ENCODE peak calls at places on chromosomes 12 and 14, in six cellular contexts. One of them, this sample, is unnamed.

GRCh38 chr12:46386877-46387629 is 14.5 kb upstream of the SLC38A2 start:
- DNase-seq in MCF 10A: peak
- DNase-seq in aorta: peak
- DNase-seq in iPS-NIHi11: peak
- DNase-seq in NCI-H2029: no peak
- DNase-seq in activated effector memory CD4-positive, alpha-beta T cell treated with Interleukin-2 at 50 U/mL for 16 hours: no peak
- DNase-seq in this sample: peak

GRCh38 chr14:104698688-104699425 is 9.4 kb downstream of the INF2 start:
- DNase-seq in MCF 10A: no peak
- DNase-seq in aorta: peak
- DNase-seq in iPS-NIHi11: no peak
- DNase-seq in NCI-H2029: no peak
- DNase-seq in activated effector memory CD4-positive, alpha-beta T cell treated with Interleukin-2 at 50 U/mL for 16 hours: no peak
- DNase-seq in this sample: no peak

GRCh38 chr12:93793007-93793406 is 115.8 kb downstream of the CRADD start:
- DNase-seq in MCF 10A: no peak
- DNase-seq in aorta: no peak
- DNase-seq in iPS-NIHi11: no peak
- DNase-seq in NCI-H2029: no peak
- DNase-seq in activated effector memory CD4-positive, alpha-beta T cell treated with Interleukin-2 at 50 U/mL for 16 hours: no peak
- DNase-seq in this sample: no peak

GRCh38 chr12:467591-467990 is 7.9 kb downstream of the B4GALNT3 start:
- DNase-seq in MCF 10A: no peak
- DNase-seq in aorta: no peak
- DNase-seq in iPS-NIHi11: no peak
- DNase-seq in NCI-H2029: no peak
- DNase-seq in activated effector memory CD4-positive, alpha-beta T cell treated with Interleukin-2 at 50 U/mL for 16 hours: no peak
- DNase-seq in this sample: no peak

GRCh38 chr12:67790660-67791059 is 142.1 kb downstream of the DYRK2 start:
- DNase-seq in MCF 10A: no peak
- DNase-seq in aorta: no peak
- DNase-seq in iPS-NIHi11: no peak
- DNase-seq in NCI-H2029: peak
- DNase-seq in activated effector memory CD4-positive, alpha-beta T cell treated with Interleukin-2 at 50 U/mL for 16 hours: no peak
- DNase-seq in this sample: no peak

GRCh38 chr12:12939888-12940287 is 12.1 kb downstream of the GPRC5D start:
- DNase-seq in MCF 10A: no peak
- DNase-seq in aorta: no peak
- DNase-seq in iPS-NIHi11: no peak
- DNase-seq in NCI-H2029: no peak
- DNase-seq in activated effector memory CD4-positive, alpha-beta T cell treated with Interleukin-2 at 50 U/mL for 16 hours: no peak
- DNase-seq in this sample: no peak

GRCh38 chr14:55450539-55450938 is 10.1 kb upstream of the TBPL2 start:
- DNase-seq in MCF 10A: no peak
- DNase-seq in aorta: no peak
- DNase-seq in iPS-NIHi11: no peak
- DNase-seq in NCI-H2029: no peak
- DNase-seq in activated effector memory CD4-positive, alpha-beta T cell treated with Interleukin-2 at 50 U/mL for 16 hours: no peak
- DNase-seq in this sample: no peak

GRCh38 chr14:30389134-30389900 is 169.6 kb upstream of the G2E3 start:
- DNase-seq in MCF 10A: peak
- DNase-seq in aorta: peak
- DNase-seq in iPS-NIHi11: no peak
- DNase-seq in NCI-H2029: no peak
- DNase-seq in activated effector memory CD4-positive, alpha-beta T cell treated with Interleukin-2 at 50 U/mL for 16 hours: no peak
- DNase-seq in this sample: no peak

GRCh38 chr14:37147310-37147875 is 25.0 kb downstream of the SLC25A21 start:
- DNase-seq in MCF 10A: no peak
- DNase-seq in aorta: no peak
- DNase-seq in iPS-NIHi11: no peak
- DNase-seq in NCI-H2029: no peak
- DNase-seq in activated effector memory CD4-positive, alpha-beta T cell treated with Interleukin-2 at 50 U/mL for 16 hours: no peak
- DNase-seq in this sample: peak

GRCh38 chr12:111427417-111428074 is 21.8 kb downstream of the SH2B3 start:
- DNase-seq in MCF 10A: no peak
- DNase-seq in aorta: no peak
- DNase-seq in iPS-NIHi11: no peak
- DNase-seq in NCI-H2029: no peak
- DNase-seq in activated effector memory CD4-positive, alpha-beta T cell treated with Interleukin-2 at 50 U/mL for 16 hours: no peak
- DNase-seq in this sample: no peak

GRCh38 chr14:51462182-51462581 is 189.5 kb upstream of the FRMD6 start:
- DNase-seq in MCF 10A: peak
- DNase-seq in aorta: no peak
- DNase-seq in iPS-NIHi11: no peak
- DNase-seq in NCI-H2029: no peak
- DNase-seq in activated effector memory CD4-positive, alpha-beta T cell treated with Interleukin-2 at 50 U/mL for 16 hours: no peak
- DNase-seq in this sample: no peak

GRCh38 chr12:117603316-117604113 is 242.1 kb upstream of the NOS1 start:
- DNase-seq in MCF 10A: no peak
- DNase-seq in aorta: no peak
- DNase-seq in iPS-NIHi11: peak
- DNase-seq in NCI-H2029: no peak
- DNase-seq in activated effector memory CD4-positive, alpha-beta T cell treated with Interleukin-2 at 50 U/mL for 16 hours: no peak
- DNase-seq in this sample: peak

GRCh38 chr14:63205850-63206249 is 1.6 kb downstream of the RHOJ start:
- DNase-seq in MCF 10A: no peak
- DNase-seq in aorta: no peak
- DNase-seq in iPS-NIHi11: no peak
- DNase-seq in NCI-H2029: no peak
- DNase-seq in activated effector memory CD4-positive, alpha-beta T cell treated with Interleukin-2 at 50 U/mL for 16 hours: no peak
- DNase-seq in this sample: no peak

GRCh38 chr12:82524020-82524419 is 162.7 kb upstream of the TMTC2 start:
- DNase-seq in MCF 10A: no peak
- DNase-seq in aorta: no peak
- DNase-seq in iPS-NIHi11: no peak
- DNase-seq in NCI-H2029: no peak
- DNase-seq in activated effector memory CD4-positive, alpha-beta T cell treated with Interleukin-2 at 50 U/mL for 16 hours: no peak
- DNase-seq in this sample: no peak

GRCh38 chr12:50545783-50546182 is 41.0 kb downstream of the DIP2B start:
- DNase-seq in MCF 10A: no peak
- DNase-seq in aorta: no peak
- DNase-seq in iPS-NIHi11: no peak
- DNase-seq in NCI-H2029: no peak
- DNase-seq in activated effector memory CD4-positive, alpha-beta T cell treated with Interleukin-2 at 50 U/mL for 16 hours: no peak
- DNase-seq in this sample: no peak

GRCh38 chr12:94074970-94075695 is 73.2 kb upstream of the PLXNC1 start:
- DNase-seq in MCF 10A: peak
- DNase-seq in aorta: peak
- DNase-seq in iPS-NIHi11: peak
- DNase-seq in NCI-H2029: no peak
- DNase-seq in activated effector memory CD4-positive, alpha-beta T cell treated with Interleukin-2 at 50 U/mL for 16 hours: no peak
- DNase-seq in this sample: peak

GRCh38 chr12:86349196-86349595 is 93.0 kb upstream of the MGAT4C start:
- DNase-seq in MCF 10A: no peak
- DNase-seq in aorta: no peak
- DNase-seq in iPS-NIHi11: no peak
- DNase-seq in NCI-H2029: peak
- DNase-seq in activated effector memory CD4-positive, alpha-beta T cell treated with Interleukin-2 at 50 U/mL for 16 hours: no peak
- DNase-seq in this sample: no peak

GRCh38 chr12:110582286-110583136 is 607 bp downstream of the PPTC7 start:
- DNase-seq in MCF 10A: peak
- DNase-seq in aorta: peak
- DNase-seq in iPS-NIHi11: peak
- DNase-seq in NCI-H2029: peak
- DNase-seq in activated effector memory CD4-positive, alpha-beta T cell treated with Interleukin-2 at 50 U/mL for 16 hours: peak
- DNase-seq in this sample: peak

GRCh38 chr12:77324763-77325468 is 259.5 kb upstream of the E2F7 start:
- DNase-seq in MCF 10A: peak
- DNase-seq in aorta: peak
- DNase-seq in iPS-NIHi11: peak
- DNase-seq in NCI-H2029: peak
- DNase-seq in activated effector memory CD4-positive, alpha-beta T cell treated with Interleukin-2 at 50 U/mL for 16 hours: no peak
- DNase-seq in this sample: peak

GRCh38 chr14:69812725-69813124 is 15.7 kb upstream of the SLC10A1 start:
- DNase-seq in MCF 10A: peak
- DNase-seq in aorta: no peak
- DNase-seq in iPS-NIHi11: no peak
- DNase-seq in NCI-H2029: no peak
- DNase-seq in activated effector memory CD4-positive, alpha-beta T cell treated with Interleukin-2 at 50 U/mL for 16 hours: no peak
- DNase-seq in this sample: no peak

GRCh38 chr14:72619071-72619710 is 274.7 kb downstream of the DPF3 start:
- DNase-seq in MCF 10A: no peak
- DNase-seq in aorta: no peak
- DNase-seq in iPS-NIHi11: no peak
- DNase-seq in NCI-H2029: no peak
- DNase-seq in activated effector memory CD4-positive, alpha-beta T cell treated with Interleukin-2 at 50 U/mL for 16 hours: no peak
- DNase-seq in this sample: peak

GRCh38 chr12:124939428-124940142 is 25.1 kb upstream of the UBC start:
- DNase-seq in MCF 10A: peak
- DNase-seq in aorta: peak
- DNase-seq in iPS-NIHi11: peak
- DNase-seq in NCI-H2029: no peak
- DNase-seq in activated effector memory CD4-positive, alpha-beta T cell treated with Interleukin-2 at 50 U/mL for 16 hours: peak
- DNase-seq in this sample: peak